ENCODE peak calls at places on chromosomes 16 and 17, in seven cellular contexts. R is stimulated activated naive CD8-positive, alpha-beta T cell treated with anti-CD3 and anti-CD28 coated beads, Interleukin-15, amount 100 ng/mL, for 72 hours; Q is AG20443; X is NCI-H2171 treated with DMSO at 0.1 percent for 48 hours; O is CD4-positive, CD25-positive, alpha-beta regulatory T cell; P is adrenal gland; W is germinal center. M is an unnamed sample.

GRCh38 chr17:39706921-39707337 is 7.1 kb downstream of the ERBB2 start:
- DNase-seq in R (no peak), Q (no peak), X (no peak), O (peak; percentile 38), P (no peak), W (no peak), M (no peak)

GRCh38 chr17:78764871-78765270 is 17.2 kb downstream of the CYTH1 start:
- DNase-seq in R (no peak), Q (no peak), X (no peak), O (no peak), P (no peak), W (no peak), M (no peak)

GRCh38 chr17:50052241-50052788 is 3.6 kb upstream of the ITGA3 start:
- DNase-seq in R (no peak), Q (no peak), X (no peak), O (no peak), P (no peak), W (no peak), M (peak; percentile 41)

GRCh38 chr17:21385281-21385845 is 9.2 kb downstream of the KCNJ12 start:
- DNase-seq in R (no peak), Q (no peak), X (no peak), O (no peak), P (no peak), W (no peak), M (no peak)

GRCh38 chr16:30985401-30986128 is 558 bp downstream of the HSD3B7 start:
- DNase-seq in R (no peak), Q (peak; percentile 80), X (peak; percentile 88), O (no peak), P (peak; percentile 74), W (no peak), M (peak; percentile 27)

GRCh38 chr17:7552621-7553051 is 3.8 kb downstream of the TNFSF12 start:
- DNase-seq in R (peak; percentile 67), Q (no peak), X (no peak), O (peak; percentile 49), P (no peak), W (peak; percentile 39), M (no peak)

GRCh38 chr16:31472559-31473203 is 729 bp downstream of the TGFB1I1 start:
- DNase-seq in R (peak; percentile 60), Q (peak; percentile 96), X (peak; percentile 94), O (no peak), P (peak; percentile 93), W (peak; percentile 54), M (peak; percentile 90)

GRCh38 chr17:61404702-61405046 is 5.0 kb downstream of the TBX2 start:
- DNase-seq in R (no peak), Q (no peak), X (no peak), O (no peak), P (no peak), W (no peak), M (no peak)

GRCh38 chr17:76078859-76079576 is at the start of gene ZACN:
- DNase-seq in R (no peak), Q (no peak), X (no peak), O (no peak), P (no peak), W (no peak), M (no peak)

GRCh38 chr17:59783221-59784016 is 76.0 kb downstream of the VMP1 start:
- DNase-seq in R (no peak), Q (peak; percentile 9), X (no peak), O (peak; percentile 52), P (no peak), W (peak; percentile 30), M (no peak)

M was measured in NCI-H1930.